ENCODE peak calls at places on chromosomes 13 and 19, in four cellular contexts. S is uterus, O is adrenal gland, U is cardiac muscle cell. R is an unnamed sample. For H3K9me3, the result is how much of the 10 kb centered on the place peaks cover.

GRCh38 chr13:37076818-37077217 is 17.3 kb upstream of the SUPT20H start:
- DNase-seq in S (no peak), O (no peak), U (no peak), R (no peak)

GRCh38 chr13:68063181-68063580 is 833.0 kb upstream of the PCDH9 start:
- DNase-seq in S (no peak), O (no peak), U (no peak), R (no peak)

GRCh38 chr13:22336460-22336859 is 665.6 kb downstream of the FGF9 start:
- DNase-seq in S (no peak), O (no peak), U (no peak), R (no peak)

GRCh38 chr19:19507354-19507753 is 8.0 kb downstream of the TSSK6 start:
- DNase-seq in S (no peak), O (no peak), U (no peak), R (no peak)

GRCh38 chr19:31491246-31491645 is 142.0 kb upstream of the TSHZ3 start:
- DNase-seq in S (no peak), O (no peak), U (peak), R (no peak)

GRCh38 chr13:48431431-48431830 is 18.5 kb upstream of the LPAR6 start:
- DNase-seq in S (no peak), O (no peak), U (peak), R (no peak)

GRCh38 chr13:73388586-73388985 is 329.8 kb downstream of the KLF5 start:
- DNase-seq in S (no peak), O (no peak), U (no peak), R (no peak)

GRCh38 chr19:16328824-16329482 is 4.3 kb downstream of the KLF2 start:
- DNase-seq in S (no peak), O (no peak), U (no peak), R (no peak)

GRCh38 chr13:28718186-28718537 is 608 bp downstream of the SLC46A3 start:
- DNase-seq in S (no peak), O (no peak), U (peak), R (no peak)

GRCh38 chr19:29539668-29540067 is 13.9 kb downstream of the VSTM2B start:
- DNase-seq in S (no peak), O (no peak), U (no peak), R (no peak)

GRCh38 chr19:17307876-17308377 is 1.4 kb upstream of the DDA1 start:
- DNase-seq in S (no peak), O (no peak), U (no peak), R (no peak)

GRCh38 chr19:12828494-12828893 is 5.9 kb downstream of the RTBDN start:
- DNase-seq in S (no peak), O (no peak), U (peak), R (no peak)

DNA sequence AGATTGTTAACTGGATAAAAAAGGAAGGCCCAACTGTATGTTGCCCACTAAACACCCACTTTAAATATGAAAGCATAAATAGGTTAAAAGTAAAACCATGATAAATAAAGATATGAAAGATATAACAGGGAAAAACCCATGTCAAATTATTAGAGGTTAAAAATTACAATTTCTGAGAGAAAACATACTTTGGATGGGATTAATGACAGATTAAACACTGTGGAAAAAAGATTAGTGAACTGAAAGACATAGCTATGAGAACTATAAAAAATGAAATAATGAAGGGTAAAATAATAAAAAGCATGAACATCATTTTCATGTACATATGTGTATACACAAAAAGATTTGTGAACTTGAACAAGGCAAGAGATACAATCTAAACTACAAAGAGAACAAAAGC is 2.2 kb upstream of the ZNF577 start:
- DNase-seq in S (no peak), O (no peak), U (no peak), R (no peak)
- H3K9me3 ChIP-seq in S (half or more), O (under half), U (under half), R (half or more)

GRCh38 chr13:77506874-77507273 is 28.6 kb upstream of the SCEL start:
- DNase-seq in S (no peak), O (no peak), U (no peak), R (no peak)
- TF ChIP-seq CTCF in S (no peak), O (no peak), U (no peak), R (peak)

DNA sequence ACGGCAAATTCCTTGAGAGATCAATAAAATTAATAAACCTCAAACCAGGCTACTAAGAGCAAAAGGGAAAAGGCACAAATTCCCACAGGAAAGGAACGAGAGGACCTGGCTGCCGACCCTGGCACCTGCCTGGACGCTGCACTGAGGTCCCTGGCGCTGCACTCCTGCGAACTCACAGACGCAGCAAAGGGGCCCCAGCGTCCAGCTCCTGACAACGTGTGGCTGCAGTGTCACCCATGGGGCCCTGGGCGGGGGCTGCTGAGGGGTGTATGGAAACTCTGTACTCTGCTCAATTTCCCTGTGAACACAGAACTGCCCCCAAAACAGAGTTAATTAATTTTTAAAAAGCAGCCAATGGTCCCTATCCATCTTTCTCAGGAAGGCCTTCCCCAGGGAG is 61.3 kb upstream of the C13orf46 start:
- DNase-seq in S (no peak), O (no peak), U (no peak), R (no peak)
- H3K9me3 ChIP-seq in S (under half), O (under half), U (under half), R (under half)

DNA sequence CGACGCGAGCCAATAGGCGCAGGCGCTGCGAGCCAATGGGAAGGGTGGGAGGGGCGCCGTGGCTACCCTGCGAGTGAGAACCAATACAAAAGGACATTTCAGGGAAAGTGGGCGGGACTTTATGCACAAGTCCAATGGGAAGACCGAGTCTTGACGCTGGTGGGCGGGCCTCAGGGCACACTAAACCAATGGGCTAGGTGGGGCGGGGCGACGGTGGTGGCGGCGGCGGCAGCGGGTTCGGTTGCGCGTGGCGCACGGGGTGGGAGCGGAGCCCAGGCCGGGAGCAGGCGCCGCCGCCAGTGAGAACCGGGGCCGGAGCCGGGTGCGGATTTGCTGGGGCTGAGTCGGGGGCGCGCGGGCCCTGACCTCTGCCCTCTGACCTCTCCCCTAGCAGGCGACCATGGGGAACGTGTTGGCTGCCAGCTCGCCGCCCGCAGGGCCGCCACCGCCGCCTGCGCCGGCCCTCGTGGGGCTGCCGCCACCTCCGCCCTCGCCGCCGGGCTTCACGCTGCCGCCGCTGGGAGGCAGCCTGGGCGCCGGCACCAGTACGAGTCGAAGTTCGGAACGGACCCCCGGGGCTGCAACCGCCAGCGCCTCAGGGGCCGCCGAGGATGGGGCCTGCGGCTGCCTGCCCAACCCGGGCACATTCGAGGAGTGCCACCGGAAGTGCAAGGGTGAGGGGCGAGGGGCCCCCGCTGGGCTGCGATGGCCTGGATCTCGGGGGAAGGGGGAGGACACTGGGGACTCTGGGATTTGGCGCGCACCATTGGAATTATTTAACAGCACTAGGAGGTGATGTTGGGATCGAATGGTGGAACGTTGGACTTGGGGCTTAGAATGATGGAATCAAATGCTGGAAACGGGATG is at the start of gene TOMM40:
- DNase-seq in S (no peak), O (peak), U (no peak), R (peak)
- TF ChIP-seq CTCF in S (no peak), O (peak), U (no peak), R (peak)

GRCh38 chr19:24141612-24142011 is 54.6 kb downstream of the ZNF254 start:
- DNase-seq in S (no peak), O (no peak), U (no peak), R (no peak)
- H3K9me3 ChIP-seq in S (under half), O (under half), U (under half), R (half or more)

GRCh38 chr13:78606471-78607408 is 3.4 kb upstream of the POU4F1 start:
- DNase-seq in S (no peak), O (no peak), U (no peak), R (no peak)

GRCh38 chr13:78603240-78603947 is at the start of gene POU4F1:
- DNase-seq in S (no peak), O (no peak), U (peak), R (peak)

GRCh38 chr13:78607409-78608253 is 4.3 kb upstream of the POU4F1 start:
- DNase-seq in S (no peak), O (no peak), U (no peak), R (no peak)

GRCh38 chr13:78602561-78603239 is 652 bp downstream of the POU4F1 start:
- DNase-seq in S (no peak), O (no peak), U (no peak), R (no peak)

GRCh38 chr13:78604782-78605611 is 1.6 kb upstream of the POU4F1 start:
- DNase-seq in S (no peak), O (no peak), U (no peak), R (no peak)
- TF ChIP-seq CTCF in S (no peak), O (no peak), U (no peak), R (no peak)

DNA sequence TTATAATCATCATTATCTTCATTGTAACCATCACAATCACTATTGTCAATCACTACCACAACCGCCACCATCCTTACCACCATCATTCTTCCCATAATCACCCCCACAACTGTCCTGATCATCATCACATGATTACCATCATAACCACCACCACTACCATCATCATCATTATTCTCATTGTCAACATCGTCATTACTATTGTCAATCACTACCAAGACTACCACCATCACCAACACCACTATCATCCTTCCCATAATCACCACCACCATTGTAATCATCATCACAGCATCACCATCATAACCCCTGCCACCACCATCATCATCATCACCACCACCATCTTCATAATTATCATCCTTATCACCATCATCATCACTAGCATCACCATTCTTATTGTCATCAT is 55.2 kb downstream of the MBD3L1 start:
- DNase-seq in S (no peak), O (no peak), U (no peak), R (no peak)
- H3K9me3 ChIP-seq in S (under half), O (under half), U (under half), R (under half)

R was measured in left ventricle myocardium inferior.